ENCODE peak calls at places on chromosomes 2 and 18, in ten cellular contexts. B is thoracic aorta, L is GM12865, R is endothelial cell of umbilical vein, H is kidney epithelial cell, D is pancreas, P is NB4, W is prostate gland, S is fibroblast of mammary gland, J is sigmoid colon. F is an unnamed sample.

GRCh38 chr2:173323371-173323770 is 31.3 kb upstream of the CDCA7 start:
- DNase-seq in B (no peak), L (no peak), R (no peak), H (no peak), D (no peak), P (no peak), W (no peak), S (no peak), J (no peak), F (no peak)

GRCh38 chr2:169091761-169092523 is 22.6 kb downstream of the DHRS9 start:
- DNase-seq in B (no peak), L (no peak), R (no peak), H (peak; percentile 45), D (no peak), P (no peak), W (peak; percentile 65), S (peak; percentile 86), J (no peak), F (no peak)

GRCh38 chr18:50507120-50507590 is 52.7 kb upstream of the MAPK4 start:
- DNase-seq in B (no peak), L (peak; percentile 39), R (no peak), H (no peak), D (peak; percentile 43), P (peak; percentile 52), W (peak; percentile 29), S (peak; percentile 27), J (peak; percentile 72), F (no peak)

GRCh38 chr2:96856776-96857673 is 791 bp downstream of the ANKRD39 start:
- DNase-seq in B (no peak), L (peak; percentile 58), R (peak; percentile 25), H (no peak), D (no peak), P (peak; percentile 69), W (no peak), S (peak; percentile 40), J (peak; percentile 78), F (no peak)

GRCh38 chr2:10504994-10505820 is 57.1 kb upstream of the ODC1 start:
- DNase-seq in B (no peak), L (no peak), R (no peak), H (no peak), D (no peak), P (no peak), W (no peak), S (no peak), J (no peak), F (no peak)

GRCh38 chr2:144630459-144631215 is 110.7 kb upstream of the ZEB2 start:
- DNase-seq in B (no peak), L (peak; percentile 53), R (peak; percentile 38), H (peak; percentile 25), D (no peak), P (no peak), W (no peak), S (peak; percentile 18), J (no peak), F (no peak)

GRCh38 chr18:6397931-6398566 is 16.7 kb downstream of the L3MBTL4 start:
- DNase-seq in B (no peak), L (no peak), R (no peak), H (no peak), D (no peak), P (no peak), W (no peak), S (no peak), J (no peak), F (no peak)

GRCh38 chr18:3367491-3368091 is 82.4 kb upstream of the TGIF1 start:
- DNase-seq in B (no peak), L (no peak), R (no peak), H (no peak), D (no peak), P (no peak), W (no peak), S (peak; percentile 40), J (no peak), F (no peak)

GRCh38 chr2:194087569-194087968 is 1569.5 kb upstream of the SLC39A10 start:
- DNase-seq in B (no peak), L (no peak), R (no peak), H (no peak), D (no peak), P (no peak), W (no peak), S (no peak), J (no peak), F (no peak)

GRCh38 chr2:88575051-88575450 is 52.2 kb downstream of the EIF2AK3 start:
- DNase-seq in B (no peak), L (no peak), R (no peak), H (no peak), D (no peak), P (no peak), W (no peak), S (peak; percentile 17), J (no peak), F (no peak)

GRCh38 chr2:111957872-111958354 is 59.5 kb downstream of the MERTK start:
- DNase-seq in B (no peak), L (no peak), R (no peak), H (no peak), D (no peak), P (no peak), W (no peak), S (peak; percentile 22), J (no peak), F (no peak)

DNA sequence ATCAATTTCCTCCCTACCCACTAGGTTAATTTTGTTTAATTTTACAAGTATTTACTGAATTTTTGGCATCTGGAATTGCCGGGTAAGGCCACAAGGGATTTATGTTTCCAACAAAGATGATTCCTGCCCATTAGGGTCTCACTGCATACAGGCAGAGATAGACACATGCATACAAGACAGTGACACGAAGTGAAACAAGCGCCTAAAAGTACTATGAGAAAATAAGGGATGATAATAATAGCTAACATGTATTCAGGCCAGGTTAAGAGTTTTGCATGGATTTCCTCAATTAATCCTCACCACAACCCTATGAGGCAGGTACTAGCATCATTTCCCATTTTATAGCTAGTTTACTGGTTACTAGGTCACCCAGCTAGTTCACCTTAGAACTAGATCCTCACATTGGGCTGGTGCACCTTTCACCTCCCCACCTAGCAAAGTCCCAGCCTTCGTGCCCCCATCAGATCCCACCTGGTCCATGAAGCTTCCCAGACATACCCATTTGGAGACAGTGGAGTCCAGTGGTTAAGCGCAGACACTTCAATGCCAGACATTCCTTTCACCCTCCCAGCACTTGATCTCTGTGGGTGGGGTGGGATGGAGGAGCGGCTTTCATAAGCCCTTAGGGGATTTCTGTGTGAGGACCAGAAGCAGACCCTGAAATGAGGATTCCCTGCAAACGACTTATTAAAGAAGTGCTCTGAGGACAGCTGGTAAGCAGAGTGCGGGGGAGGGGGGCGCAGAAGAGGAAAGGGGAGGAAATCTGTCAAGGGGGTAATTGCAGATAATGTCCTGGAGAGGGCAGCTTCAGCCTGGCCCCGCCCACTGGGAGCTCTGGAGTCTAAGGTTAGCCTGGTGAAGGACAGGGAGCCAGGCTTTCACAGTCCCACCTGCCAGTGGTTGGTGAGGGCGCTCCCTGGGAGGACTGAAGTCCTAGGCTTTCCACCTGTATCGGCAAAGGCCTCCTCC is 5.8 kb upstream of the DGUOK start:
- DNase-seq in B (no peak), L (peak; percentile 42), R (peak; percentile 16), H (no peak), D (peak; percentile 33), P (peak; percentile 79), W (no peak), S (no peak), J (peak; percentile 89), F (no peak)
- TF ChIP-seq CTCF in B (peak; percentile 16), L (peak; percentile 32), R (peak; percentile 18), H (peak; percentile 37), D (no peak), P (peak; percentile 42), W (peak; percentile 14), S (peak; percentile 30), J (peak; percentile 42), F (no peak)

GRCh38 chr18:45670281-45670962 is 53.6 kb upstream of the SLC14A1 start:
- DNase-seq in B (no peak), L (peak; percentile 23), R (peak; percentile 11), H (no peak), D (no peak), P (peak; percentile 96), W (no peak), S (peak; percentile 76), J (no peak), F (no peak)
- H3K4me3 ChIP-seq in B (no peak overlapping the region), L (no peak overlapping the region), R (no peak overlapping the region), H (no peak overlapping the region), D (no peak overlapping the region), P (peak overlapping the region; percentile 47), W (no peak overlapping the region), S (no peak overlapping the region), J (no peak overlapping the region), F (no peak overlapping the region)

GRCh38 chr2:174344716-174345472 is 10.1 kb downstream of the SP9 start:
- DNase-seq in B (no peak), L (no peak), R (peak; percentile 57), H (no peak), D (no peak), P (peak; percentile 69), W (no peak), S (peak; percentile 68), J (no peak), F (peak; percentile 31)
- TF ChIP-seq CTCF in B (no peak), L (peak; percentile 7), R (no peak), H (no peak), D (no peak), P (peak; percentile 7), W (peak; percentile 34), S (peak; percentile 42), J (no peak), F (peak; percentile 22)

DNA sequence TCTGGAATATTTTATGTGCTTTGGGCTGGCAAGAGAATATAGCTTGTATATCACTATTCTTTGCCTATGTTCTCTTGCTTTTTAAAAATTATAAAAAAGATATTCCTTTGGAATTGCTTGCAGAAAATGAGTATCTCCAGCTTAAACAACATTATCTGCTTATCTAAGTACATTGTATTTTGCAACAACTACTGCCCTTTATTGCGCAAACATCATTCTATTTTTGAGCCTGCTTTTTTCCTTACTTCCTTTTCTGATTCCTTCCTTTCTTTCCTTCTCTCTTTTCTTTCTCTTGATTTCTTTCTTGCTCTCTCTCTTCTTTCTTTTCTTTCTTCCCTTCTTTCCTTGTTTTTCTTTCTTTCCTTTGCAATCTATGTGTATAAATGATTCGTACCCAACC is 74.0 kb downstream of the UNC80 start:
- DNase-seq in B (no peak), L (no peak), R (no peak), H (no peak), D (no peak), P (peak; percentile 52), W (no peak), S (no peak), J (no peak), F (no peak)
- H3K4me3 ChIP-seq in B (no peak overlapping the region), L (no peak overlapping the region), R (no peak overlapping the region), H (no peak overlapping the region), D (no peak overlapping the region), P (no peak overlapping the region), W (no peak overlapping the region), S (no peak overlapping the region), J (no peak overlapping the region), F (no peak overlapping the region)

DNA sequence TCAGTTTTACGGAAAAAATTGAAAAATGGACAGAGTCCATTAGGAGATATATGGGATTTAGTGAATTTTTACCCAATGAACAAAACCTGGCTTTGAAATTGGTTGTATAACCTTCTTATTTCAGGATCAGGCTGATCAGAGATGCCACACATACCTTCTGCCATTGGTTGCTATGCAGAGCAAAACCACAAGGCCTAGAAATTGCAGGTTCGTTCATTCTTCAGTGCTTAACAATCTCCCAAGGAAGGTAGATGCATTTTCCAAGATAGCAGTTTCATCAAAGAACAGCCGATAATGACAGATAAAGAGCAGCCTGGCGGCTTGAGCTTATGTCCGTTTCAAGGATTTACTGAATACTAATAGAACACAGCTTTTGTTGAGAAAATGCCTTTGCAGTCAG is 868.8 kb downstream of the EPHA4 start:
- DNase-seq in B (no peak), L (no peak), R (no peak), H (peak; percentile 47), D (no peak), P (no peak), W (no peak), S (no peak), J (no peak), F (no peak)
- TF ChIP-seq CTCF in B (no peak), L (no peak), R (no peak), H (no peak), D (no peak), P (no peak), W (no peak), S (no peak), J (no peak), F (no peak)

F was measured in HFF-Myc.